ENCODE peak calls at places on chromosomes 2 and 18, in nine cellular contexts. Y is glutamatergic neuron; K is activated CD4-positive, alpha-beta T cell treated with anti-CD3 and anti-CD28 coated beads, Interleukin-2, amount 50 U/mL, for 1 hour; X is body of pancreas; H is amniotic stem cell; V is activated T-helper 1 cell treated with anti-CD3 and anti-CD28 coated beads, Interleukin-12 subunit alpha, Interleukin-12 subunit beta, Interleukin-2, Interleukin-4 antibody, amounts not matched to agents 30 ng/mL and 10 ng/mL and 1 ng/mL, durations not matched to agents 14 hours and 24 hours and 36 hours; G is NCI-H460; S is mesendoderm; N is kidney glomerular epithelial cell. O is an unnamed sample.

GRCh38 chr2:25165992-25166618 is 2.3 kb downstream of the POMC start:
- DNase-seq in Y (no peak), K (peak; percentile 26), X (peak; percentile 70), H (no peak), V (peak; percentile 23), G (peak; percentile 53), S (peak; percentile 76), N (no peak), O (no peak)

GRCh38 chr18:48348739-48349138 is 60.4 kb downstream of the ZBTB7C start:
- DNase-seq in Y (peak; percentile 80), K (no peak), X (no peak), H (no peak), V (no peak), G (no peak), S (no peak), N (no peak), O (no peak)

GRCh38 chr2:196244966-196245365 is 73.6 kb upstream of the STK17B start:
- DNase-seq in Y (no peak), K (no peak), X (no peak), H (peak; percentile 51), V (no peak), G (no peak), S (no peak), N (no peak), O (no peak)

GRCh38 chr2:45607701-45608100 is 3.4 kb downstream of the SRBD1 start:
- DNase-seq in Y (no peak), K (no peak), X (no peak), H (no peak), V (no peak), G (peak; percentile 46), S (peak; percentile 76), N (no peak), O (peak; percentile 33)

GRCh38 chr2:86254576-86255538 is 55.6 kb downstream of the MRPL35 start:
- DNase-seq in Y (no peak), K (no peak), X (peak; percentile 19), H (no peak), V (no peak), G (no peak), S (no peak), N (no peak), O (no peak)

GRCh38 chr2:99819766-99820165 is 322.6 kb downstream of the AFF3 start:
- DNase-seq in Y (no peak), K (no peak), X (no peak), H (no peak), V (no peak), G (no peak), S (peak; percentile 57), N (peak; percentile 86), O (no peak)

GRCh38 chr2:210028178-210028577 is 25.7 kb downstream of the RPE start:
- DNase-seq in Y (no peak), K (no peak), X (no peak), H (no peak), V (no peak), G (no peak), S (no peak), N (no peak), O (no peak)

GRCh38 chr18:26960901-26961300 is 95.4 kb upstream of the AQP4 start:
- DNase-seq in Y (no peak), K (no peak), X (no peak), H (no peak), V (no peak), G (no peak), S (no peak), N (no peak), O (no peak)

GRCh38 chr2:29253026-29253425 is 137.8 kb downstream of the CLIP4 start:
- DNase-seq in Y (no peak), K (no peak), X (no peak), H (no peak), V (no peak), G (no peak), S (no peak), N (no peak), O (no peak)

GRCh38 chr2:72561621-72562318 is 264.1 kb downstream of the EXOC6B start:
- DNase-seq in Y (no peak), K (no peak), X (no peak), H (peak; percentile 29), V (no peak), G (no peak), S (peak; percentile 82), N (peak; percentile 83), O (peak; percentile 58)

GRCh38 chr2:9318461-9319337 is 104.6 kb downstream of the ITGB1BP1 start:
- DNase-seq in Y (no peak), K (no peak), X (peak; percentile 46), H (no peak), V (no peak), G (no peak), S (no peak), N (no peak), O (no peak)

GRCh38 chr2:30548386-30548785 is 101.3 kb downstream of the LCLAT1 start:
- DNase-seq in Y (no peak), K (no peak), X (no peak), H (no peak), V (no peak), G (no peak), S (peak; percentile 75), N (no peak), O (no peak)

GRCh38 chr18:21826196-21826595 is 85.6 kb downstream of the MIB1 start:
- DNase-seq in Y (no peak), K (no peak), X (no peak), H (no peak), V (no peak), G (no peak), S (no peak), N (peak; percentile 25), O (peak; percentile 24)

O was measured in AG08395.